ENCODE peak calls at places on chromosomes 1 and 21, in five cellular contexts. A is IMR-90, U is H1, Q is mesenchymal stem cell, X is neuronal stem cell. L is an unnamed sample.

GRCh38 chr1:37036667-37037053 is 2.3 kb upstream of the GRIK3 start:
- DNase-seq in A (no peak), U (no peak), Q (no peak), X (no peak), L (no peak)

GRCh38 chr1:205102404-205102803 is 18.1 kb upstream of the TMEM81 start:
- DNase-seq in A (no peak), U (no peak), Q (no peak), X (no peak), L (no peak)

GRCh38 chr1:58881471-58881994 is 97.7 kb upstream of the JUN start:
- DNase-seq in A (peak; percentile 82), U (no peak), Q (peak; percentile 78), X (no peak), L (peak; percentile 63)

GRCh38 chr1:234929369-234929768 is 199.3 kb downstream of the TOMM20 start:
- DNase-seq in A (no peak), U (no peak), Q (no peak), X (no peak), L (no peak)

GRCh38 chr1:208962867-208963266 is 620.6 kb upstream of the CAMK1G start:
- DNase-seq in A (no peak), U (no peak), Q (no peak), X (no peak), L (no peak)

GRCh38 chr1:30476476-30476875 is 246.9 kb downstream of the MATN1 start:
- DNase-seq in A (no peak), U (no peak), Q (no peak), X (no peak), L (no peak)

GRCh38 chr1:159923203-159924024 is 1.9 kb downstream of the TAGLN2 start:
- DNase-seq in A (peak; percentile 83), U (peak; percentile 60), Q (peak; percentile 95), X (no peak), L (peak; percentile 86)

GRCh38 chr1:171263915-171264314 is 15.6 kb downstream of the FMO1 start:
- DNase-seq in A (no peak), U (no peak), Q (no peak), X (no peak), L (no peak)

GRCh38 chr1:156581661-156582387 is 2.3 kb downstream of the TTC24 start:
- DNase-seq in A (no peak), U (no peak), Q (no peak), X (no peak), L (no peak)

GRCh38 chr1:163928649-163929048 is 606.9 kb downstream of the NUF2 start:
- DNase-seq in A (no peak), U (no peak), Q (no peak), X (no peak), L (no peak)

GRCh38 chr21:22880573-22880972 is 1882.4 kb downstream of the NCAM2 start:
- DNase-seq in A (no peak), U (no peak), Q (no peak), X (no peak), L (no peak)

GRCh38 chr1:171740987-171741871 is 636 bp downstream of the VAMP4 start:
- DNase-seq in A (peak; percentile 25), U (no peak), Q (peak; percentile 52), X (peak; percentile 20), L (peak; percentile 12)

GRCh38 chr1:32894681-32895080 is 6.5 kb downstream of the TMEM54 start:
- DNase-seq in A (no peak), U (no peak), Q (no peak), X (no peak), L (no peak)

GRCh38 chr1:240956020-240956419 is 344.1 kb upstream of the GREM2 start:
- DNase-seq in A (no peak), U (no peak), Q (no peak), X (no peak), L (no peak)

GRCh38 chr1:3465935-3466321 is 11.5 kb downstream of the ARHGEF16 start:
- DNase-seq in A (no peak), U (no peak), Q (no peak), X (no peak), L (no peak)

GRCh38 chr1:53511933-53512806 is 53.0 kb downstream of the DMRTB1 start:
- DNase-seq in A (peak; percentile 72), U (no peak), Q (no peak), X (no peak), L (no peak)

GRCh38 chr1:52633291-52633754 is 355 bp downstream of the SHISAL2A start:
- DNase-seq in A (no peak), U (no peak), Q (no peak), X (peak; percentile 31), L (no peak)

GRCh38 chr1:112264010-112264409 is 132.0 kb upstream of the CTTNBP2NL start:
- DNase-seq in A (no peak), U (no peak), Q (peak; percentile 68), X (no peak), L (no peak)

DNA sequence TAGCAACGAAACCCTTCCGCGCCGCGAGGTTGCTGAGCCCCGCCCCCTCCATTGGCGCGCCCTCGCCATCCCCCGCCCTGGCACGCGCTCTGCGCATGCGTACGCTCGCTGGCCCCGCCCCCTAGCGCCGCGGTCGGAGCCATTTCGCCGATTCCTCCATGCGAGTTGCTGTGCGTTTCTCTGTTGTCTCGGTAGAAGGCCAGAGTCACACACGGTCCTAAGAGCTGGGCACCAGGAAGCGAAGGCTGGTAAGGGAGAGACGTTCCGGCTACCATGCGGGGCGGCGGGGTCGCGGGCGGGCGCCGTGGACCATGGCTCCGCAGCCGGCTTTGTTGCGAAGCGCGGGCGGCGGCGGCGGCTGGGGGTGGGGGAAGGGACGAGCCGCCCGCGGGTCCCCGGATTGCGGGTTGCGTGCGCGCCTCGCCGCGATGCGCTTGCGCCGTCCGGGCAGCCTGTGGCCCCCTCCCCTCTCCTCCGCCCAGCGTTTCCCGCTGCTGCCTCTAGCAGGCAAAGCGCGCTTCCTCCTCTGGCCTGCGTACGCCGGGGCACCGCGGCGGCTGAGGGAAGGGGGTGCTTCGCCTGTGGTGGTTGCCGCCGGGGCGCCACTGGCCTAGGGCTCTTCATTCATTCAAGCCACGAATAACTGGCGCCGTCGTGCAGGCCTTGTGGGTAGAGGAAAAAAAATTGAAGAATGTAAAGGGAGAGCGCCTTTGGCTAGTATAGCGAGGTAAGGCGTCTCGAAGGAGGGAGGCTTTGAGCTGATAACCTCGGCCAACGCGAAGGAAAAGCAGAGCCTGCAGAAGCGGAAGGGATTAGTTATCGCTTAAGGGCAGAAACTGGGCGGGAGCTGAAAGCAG is at the start of gene DHX9:
- DNase-seq in A (peak; percentile 85), U (peak; percentile 69), Q (peak; percentile 88), X (peak; percentile 95), L (peak; percentile 98)
- H4K8ac ChIP-seq in A (peak within 1 kb of the TSS; percentile 79), U (peak within 1 kb of the TSS; percentile 100), Q (peak within 1 kb of the TSS; percentile 63), X (no peak within 1 kb of the TSS), L (peak within 1 kb of the TSS; percentile 96)

GRCh38 chr1:15334995-15335394 is 74.7 kb upstream of the EFHD2 start:
- DNase-seq in A (no peak), U (no peak), Q (no peak), X (no peak), L (peak; percentile 41)
- H3K18ac ChIP-seq in A (no peak overlapping the region), U (no peak overlapping the region), Q (no peak overlapping the region), X (peak overlapping the region; percentile 19), L (no peak overlapping the region)

GRCh38 chr1:26353210-26353859 is 595 bp downstream of the CRYBG2 start:
- DNase-seq in A (no peak), U (no peak), Q (no peak), X (no peak), L (no peak)
- H3K23ac ChIP-seq in A (no peak overlapping the region), U (no peak overlapping the region), Q (no peak overlapping the region), X (no peak overlapping the region), L (no peak overlapping the region)

DNA sequence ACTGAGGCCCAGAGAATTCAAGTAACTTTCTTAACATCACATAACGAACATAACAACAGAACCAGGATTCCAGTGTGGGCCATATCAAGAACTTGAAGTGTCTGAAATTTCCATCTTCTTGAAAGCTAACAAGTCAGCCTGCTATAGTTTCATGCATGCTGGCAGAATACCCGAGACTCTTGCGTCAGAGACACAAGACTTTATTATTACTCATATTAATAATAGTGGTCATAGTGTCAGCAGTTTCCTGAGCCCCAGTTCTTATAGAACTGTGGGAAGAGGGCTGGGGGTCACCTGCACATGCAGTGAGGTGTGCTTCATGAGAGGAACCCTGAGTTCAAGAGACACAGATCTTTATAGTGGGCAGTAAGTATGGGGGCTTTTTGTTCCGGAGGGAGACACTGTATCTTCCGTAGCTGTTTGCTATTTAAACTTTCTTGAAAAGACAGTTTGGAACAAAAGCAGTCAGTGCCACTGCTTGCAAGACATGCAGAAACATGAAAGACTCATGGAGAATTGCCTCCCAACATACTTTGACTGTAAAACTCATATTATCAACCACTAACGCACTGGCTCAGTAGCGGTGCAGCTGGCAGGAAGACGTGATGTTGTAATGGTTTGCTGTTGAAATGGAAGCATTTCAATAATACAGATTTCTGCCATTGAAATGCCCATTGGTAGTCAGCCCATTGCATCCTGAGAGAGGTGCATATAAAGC is 339.2 kb downstream of the ADGRL2 start:
- DNase-seq in A (no peak), U (no peak), Q (no peak), X (no peak), L (no peak)
- H4K8ac ChIP-seq in A (no peak overlapping the region), U (no peak overlapping the region), Q (no peak overlapping the region), X (no peak overlapping the region), L (no peak overlapping the region)

DNA sequence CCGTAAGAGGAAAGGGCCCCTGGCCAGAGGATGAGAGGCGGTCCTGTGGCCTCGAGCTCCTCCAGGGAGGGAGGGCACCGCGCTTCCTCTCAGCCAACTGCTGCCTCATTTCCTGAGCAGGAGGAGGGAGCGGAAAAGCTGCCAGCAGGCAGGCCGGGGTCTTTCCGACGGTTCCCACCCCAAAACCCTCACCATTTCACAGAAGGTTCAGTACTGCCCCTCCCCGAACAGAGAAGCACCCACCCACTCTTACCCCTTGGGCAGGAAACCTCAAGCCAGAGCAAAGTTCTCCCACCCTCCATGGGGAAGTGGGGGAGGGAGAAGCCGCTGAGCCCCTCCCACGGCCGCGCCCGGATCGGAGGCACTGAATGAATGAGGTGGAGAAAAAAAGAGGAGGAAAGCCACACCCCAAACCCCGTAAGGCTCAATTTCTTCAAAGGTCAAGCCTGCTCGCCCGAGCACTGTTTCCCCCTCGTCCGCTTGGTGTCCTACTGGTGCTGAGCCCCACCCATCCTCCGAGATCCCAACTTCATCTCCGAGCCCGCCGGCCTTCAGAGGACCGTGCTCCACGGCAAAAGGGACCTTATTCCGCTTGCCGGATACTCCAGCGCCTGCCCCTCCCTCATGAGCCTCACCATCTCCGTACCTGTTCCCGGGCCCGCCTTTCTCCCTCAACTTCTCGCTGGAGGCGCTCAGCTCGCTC is 9.4 kb downstream of the TPM3 start:
- DNase-seq in A (peak; percentile 84), U (peak; percentile 27), Q (peak; percentile 81), X (no peak), L (peak; percentile 53)
- H3K18ac ChIP-seq in A (peak overlapping the region; percentile 44), U (peak overlapping the region; percentile 88), Q (peak overlapping the region; percentile 97), X (peak overlapping the region; percentile 90), L (peak overlapping the region; percentile 43)

L was measured in trophoblast cell.